ENCODE peak calls at places on chromosome 9, in nine cellular contexts. P, L, Z, K, M, G, A, E and O are unnamed samples.

GRCh38 chr9:130225071-130225470 is 40.5 kb upstream of the HMCN2 start:
- DNase-seq in P (no peak), L (no peak), Z (no peak), K (no peak), M (no peak), G (no peak), A (no peak), E (no peak), O (no peak)

GRCh38 chr9:119868694-119869093 is 499.5 kb upstream of the BRINP1 start:
- DNase-seq in P (no peak), L (peak; percentile 76), Z (no peak), K (no peak), M (no peak), G (peak; percentile 15), A (no peak), E (no peak), O (no peak)

GRCh38 chr9:79611091-79611614 is 39.4 kb downstream of the TLE4 start:
- DNase-seq in P (no peak), L (no peak), Z (no peak), K (no peak), M (no peak), G (no peak), A (peak; percentile 77), E (no peak), O (no peak)

GRCh38 chr9:86893811-86894490 is 53.4 kb downstream of the GAS1 start:
- DNase-seq in P (no peak), L (no peak), Z (no peak), K (no peak), M (no peak), G (peak; percentile 18), A (no peak), E (no peak), O (no peak)

GRCh38 chr9:114403153-114403756 is 15.5 kb upstream of the AKNA start:
- DNase-seq in P (no peak), L (no peak), Z (no peak), K (no peak), M (no peak), G (no peak), A (no peak), E (no peak), O (no peak)

GRCh38 chr9:93620041-93620506 is 43.7 kb downstream of the PHF2 start:
- DNase-seq in P (no peak), L (no peak), Z (no peak), K (no peak), M (no peak), G (no peak), A (no peak), E (no peak), O (no peak)

GRCh38 chr9:76571288-76572204 is 112.6 kb downstream of the GCNT1 start:
- DNase-seq in P (peak; percentile 20), L (no peak), Z (peak; percentile 22), K (peak; percentile 24), M (no peak), G (no peak), A (peak; percentile 35), E (no peak), O (no peak)

GRCh38 chr9:137491735-137492432 is 32.8 kb upstream of the NSMF start:
- DNase-seq in P (no peak), L (no peak), Z (no peak), K (no peak), M (no peak), G (no peak), A (no peak), E (no peak), O (no peak)

GRCh38 chr9:104177676-104178075 is 83.6 kb downstream of the SMC2 start:
- DNase-seq in P (no peak), L (no peak), Z (no peak), K (no peak), M (no peak), G (no peak), A (no peak), E (no peak), O (no peak)

GRCh38 chr9:37575511-37575914 is 667 bp downstream of the FBXO10 start:
- DNase-seq in P (no peak), L (no peak), Z (no peak), K (no peak), M (no peak), G (no peak), A (no peak), E (no peak), O (no peak)